ENCODE peak calls at places on chromosomes 11 and 22, in four cellular contexts. D, O, I and E are unnamed samples.

GRCh38 chr11:6646631-6647281 is 8.9 kb downstream of the DCHS1 start:
- DNase-seq in D (peak; percentile 78), O (no peak), I (no peak), E (no peak)

GRCh38 chr11:119320593-119321524 is 3.9 kb upstream of the MCAM start:
- DNase-seq in D (peak; percentile 25), O (no peak), I (no peak), E (no peak)

GRCh38 chr11:61279934-61280656 is 15.0 kb downstream of the VWCE start:
- DNase-seq in D (peak; percentile 45), O (no peak), I (no peak), E (no peak)

GRCh38 chr22:21760640-21761039 is 25.0 kb upstream of the YPEL1 start:
- DNase-seq in D (peak; percentile 78), O (no peak), I (no peak), E (no peak)

GRCh38 chr11:28366549-28367341 is 258.6 kb downstream of the METTL15 start:
- DNase-seq in D (peak; percentile 63), O (no peak), I (no peak), E (peak; percentile 13)

GRCh38 chr11:128291043-128291442 is 296.3 kb downstream of the ETS1 start:
- DNase-seq in D (no peak), O (no peak), I (no peak), E (no peak)

GRCh38 chr11:10688401-10688800 is 5.2 kb downstream of the IRAG1 start:
- DNase-seq in D (no peak), O (no peak), I (no peak), E (no peak)

GRCh38 chr11:103097279-103097678 is 5.3 kb upstream of the DCUN1D5 start:
- DNase-seq in D (no peak), O (no peak), I (no peak), E (no peak)

GRCh38 chr11:46659908-46660307 is 40.5 kb downstream of the ARHGAP1 start:
- DNase-seq in D (peak; percentile 81), O (no peak), I (no peak), E (no peak)

GRCh38 chr22:20787746-20788626 is 14.1 kb downstream of the SERPIND1 start:
- DNase-seq in D (no peak), O (no peak), I (no peak), E (no peak)

GRCh38 chr22:17912942-17913704 is 111.2 kb downstream of the MICAL3 start:
- DNase-seq in D (no peak), O (no peak), I (no peak), E (no peak)

GRCh38 chr22:48489551-48490512 is 1337.8 kb downstream of the BRD1 start:
- DNase-seq in D (no peak), O (no peak), I (no peak), E (no peak)

GRCh38 chr22:19178065-19178658 is 374 bp downstream of the SLC25A1 start:
- DNase-seq in D (peak; percentile 11), O (no peak), I (no peak), E (no peak)

GRCh38 chr11:76588455-76589325 is 81.9 kb downstream of the LRRC32 start:
- DNase-seq in D (no peak), O (no peak), I (no peak), E (no peak)

GRCh38 chr22:42768385-42769035 is 47.8 kb upstream of the A4GALT start:
- DNase-seq in D (no peak), O (no peak), I (no peak), E (no peak)

GRCh38 chr22:41481925-41482318 is 13.0 kb downstream of the ACO2 start:
- DNase-seq in D (no peak), O (peak; percentile 44), I (no peak), E (no peak)

GRCh38 chr22:41481131-41481830 is 12.4 kb downstream of the ACO2 start:
- DNase-seq in D (peak; percentile 55), O (no peak), I (no peak), E (no peak)

GRCh38 chr22:41480397-41480735 is 11.4 kb downstream of the ACO2 start:
- DNase-seq in D (peak; percentile 92), O (no peak), I (no peak), E (peak; percentile 55)

GRCh38 chr22:41479671-41480396 is 10.9 kb downstream of the ACO2 start:
- DNase-seq in D (peak; percentile 75), O (peak; percentile 21), I (peak; percentile 70), E (no peak)

GRCh38 chr22:41482319-41482935 is 13.5 kb downstream of the ACO2 start:
- DNase-seq in D (peak; percentile 65), O (no peak), I (no peak), E (no peak)
- H3K4me3 ChIP-seq in D (no peak overlapping the region), O (no peak overlapping the region), I (no peak overlapping the region), E (no peak overlapping the region)

GRCh38 chr11:8196749-8197148 is 27.9 kb upstream of the RIC3 start:
- DNase-seq in D (no peak), O (no peak), I (no peak), E (no peak)

GRCh38 chr11:8192016-8192895 is 23.4 kb upstream of the RIC3 start:
- DNase-seq in D (peak; percentile 69), O (no peak), I (peak; percentile 77), E (peak; percentile 24)

GRCh38 chr11:8192896-8193209 is 24.0 kb upstream of the RIC3 start:
- DNase-seq in D (no peak), O (no peak), I (no peak), E (no peak)
- TF ChIP-seq CTCF in D (no peak), O (no peak), I (no peak), E (no peak)

GRCh38 chr11:71284525-71285092 is 32.2 kb upstream of the SHANK2 start:
- DNase-seq in D (no peak), O (no peak), I (no peak), E (no peak)

GRCh38 chr11:71285111-71285510 is 32.7 kb upstream of the SHANK2 start:
- DNase-seq in D (no peak), O (no peak), I (no peak), E (no peak)

GRCh38 chr11:71281901-71282300 is 29.5 kb upstream of the SHANK2 start:
- DNase-seq in D (no peak), O (no peak), I (no peak), E (no peak)

GRCh38 chr11:71282581-71283351 is 30.4 kb upstream of the SHANK2 start:
- DNase-seq in D (no peak), O (no peak), I (no peak), E (no peak)

DNA sequence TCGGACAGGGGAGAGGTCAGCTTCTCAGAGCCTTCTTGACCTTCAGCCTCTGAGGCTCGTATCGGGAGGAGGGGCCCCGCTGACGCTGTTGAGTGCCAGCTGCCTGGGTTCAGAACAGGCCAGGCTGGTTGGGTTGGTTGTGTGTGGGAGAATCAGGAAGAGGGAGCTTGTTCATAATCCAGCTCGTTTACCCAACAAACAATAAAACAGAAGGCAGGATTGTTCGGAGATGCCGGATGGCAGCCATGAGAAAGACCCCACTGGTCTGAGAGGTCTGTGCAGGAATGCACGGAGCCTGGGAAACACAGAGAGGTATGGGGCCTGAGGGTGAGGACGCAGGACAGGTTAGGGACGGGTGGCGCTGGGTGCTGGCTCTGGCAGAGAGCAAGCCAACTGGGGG is 31.6 kb upstream of the SHANK2 start:
- DNase-seq in D (no peak), O (no peak), I (no peak), E (no peak)
- H3K4me3 ChIP-seq in D (no peak overlapping the region), O (no peak overlapping the region), I (no peak overlapping the region), E (no peak overlapping the region)

GRCh38 chr11:134245434-134245833 is 7.7 kb downstream of the THYN1 start:
- DNase-seq in D (no peak), O (no peak), I (no peak), E (no peak)

GRCh38 chr11:134246100-134246499 is 7.1 kb downstream of the THYN1 start:
- DNase-seq in D (no peak), O (no peak), I (no peak), E (no peak)

GRCh38 chr11:134243913-134244312 is 9.2 kb downstream of the THYN1 start:
- DNase-seq in D (no peak), O (no peak), I (no peak), E (no peak)

GRCh38 chr11:134246678-134247077 is 6.5 kb downstream of the THYN1 start:
- DNase-seq in D (no peak), O (no peak), I (no peak), E (no peak)

GRCh38 chr11:134244593-134244992 is 8.6 kb downstream of the THYN1 start:
- DNase-seq in D (peak; percentile 25), O (no peak), I (no peak), E (no peak)
- TF ChIP-seq CTCF in D (peak; percentile 42), O (no peak), I (peak; percentile 26), E (peak; percentile 60)